ENCODE peak calls at places on chromosomes 1 and 21, in seven cellular contexts. One of them, this sample, is unnamed.

GRCh38 chr1:41721039-41721438 is 197.7 kb downstream of the HIVEP3 start:
- DNase-seq in pons: no peak
- DNase-seq in aorta: no peak
- DNase-seq in NCI-H510A: no peak
- DNase-seq in endothelial cell: no peak
- DNase-seq in H7: no peak
- DNase-seq in CD14-positive monocyte: no peak
- DNase-seq in this sample: no peak

GRCh38 chr1:170145691-170146676 is at the start of gene NTMT2:
- DNase-seq in pons: no peak
- DNase-seq in NCI-H510A: peak
- DNase-seq in CD14-positive monocyte: no peak
- DNase-seq in aorta: no peak
- DNase-seq in endothelial cell: no peak
- DNase-seq in H7: peak
- DNase-seq in this sample: no peak

GRCh38 chr1:16183157-16183556 is 27.3 kb upstream of the EPHA2 start:
- DNase-seq in CD14-positive monocyte: no peak
- DNase-seq in endothelial cell: no peak
- DNase-seq in H7: no peak
- DNase-seq in aorta: no peak
- DNase-seq in NCI-H510A: no peak
- DNase-seq in pons: no peak
- DNase-seq in this sample: no peak

GRCh38 chr1:88302843-88303486 is 381.1 kb upstream of the PKN2 start:
- DNase-seq in pons: peak
- DNase-seq in H7: no peak
- DNase-seq in NCI-H510A: no peak
- DNase-seq in CD14-positive monocyte: no peak
- DNase-seq in endothelial cell: peak
- DNase-seq in aorta: no peak
- DNase-seq in this sample: peak

GRCh38 chr1:163085041-163085903 is 16.1 kb downstream of the RGS4 start:
- DNase-seq in H7: no peak
- DNase-seq in endothelial cell: no peak
- DNase-seq in CD14-positive monocyte: no peak
- DNase-seq in NCI-H510A: no peak
- DNase-seq in aorta: no peak
- DNase-seq in pons: no peak
- DNase-seq in this sample: no peak

GRCh38 chr1:193104906-193105820 is at the start of gene GLRX2:
- DNase-seq in CD14-positive monocyte: peak
- DNase-seq in NCI-H510A: peak
- DNase-seq in H7: peak
- DNase-seq in pons: peak
- DNase-seq in aorta: peak
- DNase-seq in endothelial cell: peak
- DNase-seq in this sample: peak

GRCh38 chr1:32125313-32125712 is 17.5 kb downstream of the KPNA6 start:
- DNase-seq in pons: no peak
- DNase-seq in aorta: no peak
- DNase-seq in H7: no peak
- DNase-seq in endothelial cell: no peak
- DNase-seq in CD14-positive monocyte: no peak
- DNase-seq in NCI-H510A: no peak
- DNase-seq in this sample: no peak

GRCh38 chr1:50266509-50266908 is 156.7 kb downstream of the DMRTA2 start:
- DNase-seq in H7: no peak
- DNase-seq in NCI-H510A: no peak
- DNase-seq in pons: no peak
- DNase-seq in aorta: no peak
- DNase-seq in CD14-positive monocyte: no peak
- DNase-seq in endothelial cell: no peak
- DNase-seq in this sample: no peak

GRCh38 chr21:36203603-36203889 is 46.9 kb downstream of the DOP1B start:
- DNase-seq in H7: no peak
- DNase-seq in NCI-H510A: no peak
- DNase-seq in endothelial cell: no peak
- DNase-seq in pons: no peak
- DNase-seq in CD14-positive monocyte: no peak
- DNase-seq in aorta: no peak
- DNase-seq in this sample: no peak

GRCh38 chr21:38268859-38269566 is 12.2 kb downstream of the KCNJ15 start:
- DNase-seq in pons: no peak
- DNase-seq in endothelial cell: no peak
- DNase-seq in CD14-positive monocyte: no peak
- DNase-seq in H7: no peak
- DNase-seq in NCI-H510A: no peak
- DNase-seq in aorta: no peak
- DNase-seq in this sample: no peak

GRCh38 chr1:27569506-27570382 is 34.2 kb downstream of the AHDC1 start:
- DNase-seq in CD14-positive monocyte: peak
- DNase-seq in endothelial cell: no peak
- DNase-seq in aorta: no peak
- DNase-seq in H7: peak
- DNase-seq in NCI-H510A: no peak
- DNase-seq in pons: no peak
- DNase-seq in this sample: no peak

GRCh38 chr1:244369256-244370057 is 82.3 kb downstream of the ADSS2 start:
- DNase-seq in pons: no peak
- DNase-seq in CD14-positive monocyte: no peak
- DNase-seq in aorta: no peak
- DNase-seq in NCI-H510A: no peak
- DNase-seq in H7: peak
- DNase-seq in endothelial cell: no peak
- DNase-seq in this sample: no peak

GRCh38 chr1:209505044-209505443 is 78.5 kb upstream of the CAMK1G start:
- DNase-seq in endothelial cell: no peak
- DNase-seq in CD14-positive monocyte: no peak
- DNase-seq in pons: no peak
- DNase-seq in aorta: no peak
- DNase-seq in NCI-H510A: no peak
- DNase-seq in H7: no peak
- DNase-seq in this sample: no peak

GRCh38 chr21:35086357-35086756 is 37.3 kb upstream of the RUNX1 start:
- DNase-seq in NCI-H510A: no peak
- DNase-seq in CD14-positive monocyte: no peak
- DNase-seq in endothelial cell: no peak
- DNase-seq in pons: no peak
- DNase-seq in aorta: no peak
- DNase-seq in H7: no peak
- DNase-seq in this sample: no peak

GRCh38 chr1:35660581-35661473 is 19.5 kb upstream of the PSMB2 start:
- DNase-seq in H7: peak
- DNase-seq in CD14-positive monocyte: no peak
- DNase-seq in aorta: no peak
- DNase-seq in pons: no peak
- DNase-seq in endothelial cell: peak
- DNase-seq in NCI-H510A: no peak
- DNase-seq in this sample: peak

GRCh38 chr1:228004331-228004871 is 2.4 kb upstream of the WNT3A start:
- DNase-seq in CD14-positive monocyte: no peak
- DNase-seq in NCI-H510A: no peak
- DNase-seq in pons: no peak
- DNase-seq in H7: peak
- DNase-seq in aorta: no peak
- DNase-seq in endothelial cell: no peak
- DNase-seq in this sample: peak

GRCh38 chr1:47651311-47652089 is 213.7 kb downstream of the FOXD2 start:
- DNase-seq in pons: no peak
- DNase-seq in NCI-H510A: peak
- DNase-seq in H7: no peak
- DNase-seq in endothelial cell: no peak
- DNase-seq in CD14-positive monocyte: no peak
- DNase-seq in aorta: no peak
- DNase-seq in this sample: no peak

This sample was measured in HEK293T.